ENCODE peak calls at places on chromosomes 4 and X, in ten cellular contexts. A, S, T, B, X, D, L, H, V and G are unnamed samples.

GRCh38 chr4:15690020-15690809 is 8.6 kb downstream of the FAM200B start:
- DNase-seq in A (peak; percentile 64), S (peak; percentile 88), T (no peak), B (peak; percentile 76), X (peak; percentile 42), D (peak; percentile 93), L (peak; percentile 98), H (peak; percentile 85), V (peak; percentile 61), G (no peak)

GRCh38 chrX:132292753-132293152 is 73.5 kb upstream of the RAP2C start:
- DNase-seq in A (peak; percentile 73), S (peak; percentile 49), T (peak; percentile 33), B (peak; percentile 70), X (peak; percentile 31), D (peak; percentile 57), L (peak; percentile 22), H (peak; percentile 66), V (peak; percentile 57), G (peak; percentile 24)

GRCh38 chrX:148530464-148531077 is 30.2 kb downstream of the AFF2 start:
- DNase-seq in A (peak; percentile 43), S (no peak), T (no peak), B (peak; percentile 43), X (no peak), D (peak; percentile 33), L (peak; percentile 6), H (peak; percentile 21), V (no peak), G (no peak)

GRCh38 chrX:69424161-69424560 is 80.0 kb upstream of the NALF2 start:
- DNase-seq in A (peak; percentile 11), S (no peak), T (peak; percentile 6), B (peak; percentile 15), X (no peak), D (peak; percentile 16), L (no peak), H (peak; percentile 22), V (peak; percentile 4), G (no peak)

GRCh38 chr4:6420036-6420435 is 52.4 kb downstream of the PPP2R2C start:
- DNase-seq in A (no peak), S (no peak), T (no peak), B (no peak), X (no peak), D (no peak), L (no peak), H (no peak), V (no peak), G (no peak)

GRCh38 chr4:185424905-185425599 is 712 bp downstream of the UFSP2 start:
- DNase-seq in A (peak; percentile 2), S (peak; percentile 10), T (peak; percentile 7), B (peak; percentile 7), X (no peak), D (peak; percentile 36), L (peak; percentile 3), H (no peak), V (peak; percentile 1), G (no peak)

GRCh38 chr4:168605411-168605810 is 108.6 kb downstream of the PALLD start:
- DNase-seq in A (peak; percentile 66), S (peak; percentile 70), T (no peak), B (peak; percentile 33), X (peak; percentile 15), D (peak; percentile 83), L (peak; percentile 91), H (peak; percentile 59), V (no peak), G (no peak)

GRCh38 chr4:73709461-73710033 is 30.8 kb upstream of the CXCL8 start:
- DNase-seq in A (no peak), S (no peak), T (no peak), B (no peak), X (no peak), D (no peak), L (no peak), H (no peak), V (no peak), G (no peak)

DNA sequence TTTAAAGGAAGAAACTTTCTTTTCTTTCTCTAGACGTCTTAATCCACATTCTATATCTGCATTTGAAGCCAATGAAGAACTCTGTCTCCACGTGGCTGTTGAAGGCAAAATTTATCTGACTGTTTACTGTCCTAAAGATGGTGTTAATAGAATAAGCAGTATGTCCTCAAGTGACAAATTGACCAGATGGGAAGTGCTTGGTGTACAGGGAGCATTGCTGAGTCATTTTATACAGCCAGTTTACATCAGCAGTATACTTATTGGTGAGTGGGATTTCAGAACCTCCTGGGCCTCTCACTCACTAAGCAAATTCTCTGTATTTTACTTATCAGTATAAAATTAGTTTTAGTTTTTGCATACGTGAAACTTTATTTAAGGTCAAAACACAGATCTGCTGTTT is 33.7 kb downstream of the ADAD1 start:
- DNase-seq in A (peak; percentile 61), S (no peak), T (peak; percentile 37), B (no peak), X (no peak), D (peak; percentile 16), L (no peak), H (peak; percentile 21), V (no peak), G (no peak)
- H3K27ac ChIP-seq in A (no peak overlapping the region), S (no peak overlapping the region), T (peak overlapping the region; percentile 30), B (no peak overlapping the region), X (no peak overlapping the region), D (no peak overlapping the region), L (no peak overlapping the region), H (no peak overlapping the region), V (no peak overlapping the region), G (no peak overlapping the region)

DNA sequence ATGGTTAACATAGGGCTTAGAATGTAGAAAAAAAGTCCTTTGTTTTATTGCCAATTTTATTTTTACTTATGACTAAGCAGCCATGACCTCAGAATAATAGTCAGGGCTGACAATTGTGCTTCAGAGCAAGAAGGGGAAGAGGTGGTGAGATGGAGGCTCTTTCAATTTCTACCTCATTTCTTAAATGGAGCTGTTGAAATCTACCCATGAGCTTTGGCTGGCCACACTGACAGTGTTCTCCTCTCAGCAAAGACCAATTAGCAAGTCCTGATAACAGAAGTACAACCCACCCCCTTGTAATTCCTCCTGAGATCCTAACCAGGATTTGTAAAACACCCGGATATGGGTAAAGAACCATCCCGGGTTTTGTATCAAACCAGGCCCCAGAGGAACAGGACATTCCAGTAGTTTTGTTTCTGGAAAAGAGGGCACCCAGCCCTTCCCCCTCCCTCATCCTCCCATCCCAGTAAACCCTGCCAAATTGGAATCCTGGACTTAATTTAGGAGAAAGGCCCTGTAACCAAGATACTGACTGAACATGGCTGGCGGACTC is at the start of gene HEPH:
- DNase-seq in A (peak; percentile 57), S (peak; percentile 21), T (peak; percentile 77), B (peak; percentile 65), X (peak; percentile 38), D (peak; percentile 34), L (peak; percentile 33), H (no peak), V (no peak), G (peak; percentile 52)
- H3K9ac ChIP-seq in A (no peak within 1 kb of the TSS), S (no peak within 1 kb of the TSS), T (peak within 1 kb of the TSS; percentile 28), B (peak within 1 kb of the TSS; percentile 28), X (no peak within 1 kb of the TSS), D (peak within 1 kb of the TSS; percentile 52), L (peak within 1 kb of the TSS; percentile 74), H (no peak within 1 kb of the TSS), V (no peak within 1 kb of the TSS), G (peak within 1 kb of the TSS; percentile 86)

DNA sequence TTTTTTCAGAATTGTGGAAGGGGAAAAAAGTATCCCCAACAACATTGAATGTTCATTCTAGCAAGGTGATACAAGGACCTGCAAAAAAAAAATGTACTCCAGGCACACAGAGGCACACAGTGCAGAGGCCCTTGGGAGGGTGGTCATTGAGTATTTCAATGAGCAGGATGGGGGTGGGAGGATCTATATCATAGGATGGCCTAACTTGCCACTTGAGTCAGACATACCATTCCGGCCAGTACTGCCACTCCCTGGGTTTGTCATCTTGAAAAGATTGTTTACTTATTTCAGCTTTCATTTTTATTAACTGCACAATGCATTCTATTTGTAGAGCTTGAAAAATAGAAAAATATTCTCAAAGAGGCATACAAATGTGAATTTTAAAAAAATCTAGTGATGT is 18.7 kb downstream of the ZNF595 start:
- DNase-seq in A (no peak), S (peak; percentile 4), T (no peak), B (no peak), X (no peak), D (no peak), L (no peak), H (peak; percentile 3), V (no peak), G (no peak)
- H3K9me3 ChIP-seq in A (peaks cover 2% of the 10 kb centered on the region), S (peaks cover 54% of the 10 kb centered on the region), T (peaks cover 20% of the 10 kb centered on the region), B (peaks cover 67% of the 10 kb centered on the region), X (peaks cover 29% of the 10 kb centered on the region), D (peaks cover 42% of the 10 kb centered on the region), L (peaks cover 15% of the 10 kb centered on the region), H (peaks cover 44% of the 10 kb centered on the region), V (peaks cover 76% of the 10 kb centered on the region), G (no peaks in the 10 kb centered on the region)

DNA sequence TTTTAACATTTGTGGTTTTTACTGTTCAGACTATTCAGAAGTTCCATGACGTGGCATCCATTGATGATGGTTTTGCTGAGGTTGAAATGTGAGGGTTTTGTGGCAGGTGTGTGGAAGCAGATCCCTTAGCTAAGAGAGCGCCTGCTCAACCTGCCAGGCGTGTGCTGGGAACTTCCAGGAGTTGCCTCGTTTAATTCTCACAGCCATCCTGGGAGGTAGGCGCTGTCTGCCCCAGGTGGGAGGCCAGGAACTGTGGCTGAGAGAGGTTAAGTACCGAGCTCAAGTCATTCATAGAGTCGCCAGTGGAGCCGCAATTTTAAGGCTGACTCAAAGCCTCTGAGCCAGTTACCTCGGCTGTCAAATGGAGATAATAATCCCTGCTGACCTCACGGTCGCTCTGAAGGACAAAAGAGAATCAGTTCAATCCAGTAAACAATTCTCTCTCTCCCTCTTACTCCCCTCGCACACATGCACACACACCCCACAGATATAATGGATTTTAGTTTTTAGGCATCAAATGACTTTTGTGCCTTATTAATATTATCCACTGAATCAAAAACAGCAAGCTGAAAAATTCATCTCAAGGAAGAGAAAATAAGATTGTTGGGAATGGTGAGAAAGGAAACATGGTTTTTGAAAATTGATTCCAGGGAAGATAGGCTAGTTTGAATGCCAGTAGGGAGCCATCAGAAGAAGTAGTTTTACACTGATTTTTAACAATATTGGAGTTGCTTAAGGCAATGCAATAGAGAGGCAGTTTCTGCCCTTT is 171.4 kb downstream of the PTTG2 start:
- DNase-seq in A (no peak), S (peak; percentile 72), T (no peak), B (peak; percentile 80), X (peak; percentile 37), D (no peak), L (peak; percentile 77), H (no peak), V (no peak), G (no peak)
- H3K27ac ChIP-seq in A (peak overlapping the region; percentile 6), S (peak overlapping the region; percentile 99), T (no peak overlapping the region), B (peak overlapping the region; percentile 79), X (peak overlapping the region; percentile 38), D (no peak overlapping the region), L (peak overlapping the region; percentile 85), H (no peak overlapping the region), V (peak overlapping the region; percentile 92), G (peak overlapping the region; percentile 77)